ENCODE peak calls at places on chromosomes 7 and 10, in seven cellular contexts. One of them, this sample, is unnamed.

GRCh38 chr10:4344544-4344994 is 481.4 kb upstream of the AKR1E2 start:
- DNase-seq in omental fat pad: peak
- DNase-seq in heart left ventricle: peak
- DNase-seq in ovary: peak
- DNase-seq in mucosa of descending colon: no peak
- DNase-seq in MCF 10A: peak
- DNase-seq in tibial artery: peak
- DNase-seq in this sample: peak

GRCh38 chr7:100673942-100674431 is 447 bp downstream of the GNB2 start:
- DNase-seq in heart left ventricle: peak
- DNase-seq in omental fat pad: no peak
- DNase-seq in mucosa of descending colon: peak
- DNase-seq in tibial artery: peak
- DNase-seq in ovary: peak
- DNase-seq in MCF 10A: peak
- DNase-seq in this sample: no peak

GRCh38 chr7:86252406-86252805 is 391.3 kb upstream of the GRM3 start:
- DNase-seq in mucosa of descending colon: no peak
- DNase-seq in omental fat pad: no peak
- DNase-seq in tibial artery: no peak
- DNase-seq in MCF 10A: no peak
- DNase-seq in heart left ventricle: no peak
- DNase-seq in ovary: no peak
- DNase-seq in this sample: no peak

GRCh38 chr10:29728541-29729049 is 93.8 kb upstream of the SVIL start:
- DNase-seq in tibial artery: no peak
- DNase-seq in mucosa of descending colon: no peak
- DNase-seq in heart left ventricle: no peak
- DNase-seq in MCF 10A: no peak
- DNase-seq in omental fat pad: no peak
- DNase-seq in ovary: no peak
- DNase-seq in this sample: no peak

GRCh38 chr10:6037975-6038624 is 24.1 kb downstream of the IL2RA start:
- DNase-seq in ovary: no peak
- DNase-seq in MCF 10A: no peak
- DNase-seq in omental fat pad: no peak
- DNase-seq in mucosa of descending colon: no peak
- DNase-seq in heart left ventricle: no peak
- DNase-seq in tibial artery: no peak
- DNase-seq in this sample: no peak

GRCh38 chr10:32054087-32054486 is 2.1 kb downstream of the KIF5B start:
- DNase-seq in omental fat pad: no peak
- DNase-seq in heart left ventricle: no peak
- DNase-seq in tibial artery: no peak
- DNase-seq in ovary: no peak
- DNase-seq in mucosa of descending colon: no peak
- DNase-seq in MCF 10A: peak
- DNase-seq in this sample: no peak

GRCh38 chr7:144487906-144488305 is 84.4 kb upstream of the NOBOX start:
- DNase-seq in mucosa of descending colon: no peak
- DNase-seq in MCF 10A: no peak
- DNase-seq in tibial artery: no peak
- DNase-seq in ovary: no peak
- DNase-seq in omental fat pad: no peak
- DNase-seq in heart left ventricle: no peak
- DNase-seq in this sample: no peak

GRCh38 chr10:4316166-4316810 is 509.7 kb upstream of the AKR1E2 start:
- DNase-seq in MCF 10A: no peak
- DNase-seq in mucosa of descending colon: no peak
- DNase-seq in omental fat pad: no peak
- DNase-seq in heart left ventricle: no peak
- DNase-seq in tibial artery: peak
- DNase-seq in ovary: no peak
- DNase-seq in this sample: peak

GRCh38 chr7:151453326-151453791 is 13.4 kb upstream of the CRYGN start:
- DNase-seq in heart left ventricle: no peak
- DNase-seq in tibial artery: no peak
- DNase-seq in omental fat pad: peak
- DNase-seq in MCF 10A: no peak
- DNase-seq in ovary: peak
- DNase-seq in mucosa of descending colon: peak
- DNase-seq in this sample: no peak

GRCh38 chr10:89702121-89702480 is 711 bp downstream of the KIF20B start:
- DNase-seq in omental fat pad: no peak
- DNase-seq in ovary: no peak
- DNase-seq in MCF 10A: peak
- DNase-seq in tibial artery: no peak
- DNase-seq in mucosa of descending colon: no peak
- DNase-seq in heart left ventricle: no peak
- DNase-seq in this sample: no peak

GRCh38 chr10:995559-995926 is 7.3 kb downstream of the GTPBP4 start:
- DNase-seq in mucosa of descending colon: no peak
- DNase-seq in ovary: no peak
- DNase-seq in heart left ventricle: no peak
- DNase-seq in MCF 10A: no peak
- DNase-seq in omental fat pad: no peak
- DNase-seq in tibial artery: no peak
- DNase-seq in this sample: no peak

GRCh38 chr7:141184532-141185190 is 110.8 kb downstream of the TMEM178B start:
- DNase-seq in tibial artery: no peak
- DNase-seq in omental fat pad: no peak
- DNase-seq in ovary: no peak
- DNase-seq in mucosa of descending colon: no peak
- DNase-seq in MCF 10A: no peak
- DNase-seq in heart left ventricle: no peak
- DNase-seq in this sample: no peak

GRCh38 chr7:129952164-129952652 is 552 bp downstream of the UBE2H start:
- DNase-seq in omental fat pad: no peak
- DNase-seq in MCF 10A: peak
- DNase-seq in ovary: peak
- DNase-seq in mucosa of descending colon: peak
- DNase-seq in heart left ventricle: peak
- DNase-seq in tibial artery: peak
- DNase-seq in this sample: no peak

GRCh38 chr7:106571563-106571962 is 89.4 kb downstream of the CCDC71L start:
- DNase-seq in omental fat pad: no peak
- DNase-seq in mucosa of descending colon: no peak
- DNase-seq in ovary: no peak
- DNase-seq in heart left ventricle: no peak
- DNase-seq in tibial artery: no peak
- DNase-seq in MCF 10A: no peak
- DNase-seq in this sample: no peak

GRCh38 chr7:128453836-128454804 is 1.6 kb upstream of the HILPDA start:
- DNase-seq in MCF 10A: no peak
- DNase-seq in heart left ventricle: peak
- DNase-seq in ovary: peak
- DNase-seq in mucosa of descending colon: peak
- DNase-seq in omental fat pad: peak
- DNase-seq in tibial artery: peak
- DNase-seq in this sample: peak

GRCh38 chr7:128455556-128456254 is at the start of gene HILPDA:
- DNase-seq in MCF 10A: peak
- DNase-seq in tibial artery: peak
- DNase-seq in heart left ventricle: peak
- DNase-seq in ovary: peak
- DNase-seq in mucosa of descending colon: peak
- DNase-seq in omental fat pad: peak
- DNase-seq in this sample: peak

GRCh38 chr7:128452552-128452951 is 3.1 kb upstream of the HILPDA start:
- DNase-seq in MCF 10A: no peak
- DNase-seq in heart left ventricle: no peak
- DNase-seq in tibial artery: no peak
- DNase-seq in mucosa of descending colon: no peak
- DNase-seq in omental fat pad: no peak
- DNase-seq in ovary: no peak
- DNase-seq in this sample: no peak

GRCh38 chr7:128458956-128459355 is 3.3 kb downstream of the HILPDA start:
- DNase-seq in omental fat pad: no peak
- DNase-seq in heart left ventricle: no peak
- DNase-seq in mucosa of descending colon: no peak
- DNase-seq in MCF 10A: no peak
- DNase-seq in ovary: no peak
- DNase-seq in tibial artery: no peak
- DNase-seq in this sample: no peak

GRCh38 chr7:128454808-128455555 is 696 bp upstream of the HILPDA start:
- DNase-seq in omental fat pad: no peak
- DNase-seq in mucosa of descending colon: no peak
- DNase-seq in heart left ventricle: no peak
- DNase-seq in tibial artery: no peak
- DNase-seq in ovary: no peak
- DNase-seq in MCF 10A: no peak
- DNase-seq in this sample: no peak
- TF ChIP-seq CTCF in omental fat pad: no peak
- TF ChIP-seq CTCF in mucosa of descending colon: no peak
- TF ChIP-seq CTCF in heart left ventricle: no peak
- TF ChIP-seq CTCF in tibial artery: peak
- TF ChIP-seq CTCF in ovary: no peak
- TF ChIP-seq CTCF in MCF 10A: no peak
- TF ChIP-seq CTCF in this sample: no peak

DNA sequence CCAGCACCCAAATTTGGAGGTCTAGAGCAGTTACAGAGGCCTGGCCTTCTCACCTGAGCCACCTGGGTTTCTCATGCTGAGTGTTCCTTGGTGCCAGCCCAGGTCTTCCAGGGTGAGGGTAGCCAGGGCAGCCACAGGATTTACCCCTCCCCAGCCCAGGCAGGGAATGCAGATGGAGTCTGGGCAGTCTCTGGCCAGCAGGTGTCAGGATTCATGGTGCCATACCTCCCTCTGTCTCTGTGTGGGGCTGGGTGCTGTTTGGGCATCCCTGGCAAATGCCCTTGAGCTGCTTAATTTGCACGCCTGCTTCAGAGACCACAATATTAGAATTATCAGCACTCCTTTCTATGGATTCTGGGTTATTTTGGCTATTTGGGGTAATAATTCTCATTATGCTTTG is 246.7 kb downstream of the GFRA1 start:
- DNase-seq in ovary: no peak
- DNase-seq in tibial artery: no peak
- DNase-seq in mucosa of descending colon: no peak
- DNase-seq in heart left ventricle: no peak
- DNase-seq in omental fat pad: no peak
- DNase-seq in MCF 10A: peak
- DNase-seq in this sample: no peak
- TF ChIP-seq CTCF in ovary: no peak
- TF ChIP-seq CTCF in tibial artery: no peak
- TF ChIP-seq CTCF in mucosa of descending colon: no peak
- TF ChIP-seq CTCF in heart left ventricle: no peak
- TF ChIP-seq CTCF in omental fat pad: no peak
- TF ChIP-seq CTCF in MCF 10A: no peak
- TF ChIP-seq CTCF in this sample: no peak

GRCh38 chr10:50620899-50621298 is 2.9 kb downstream of the SGMS1 start:
- DNase-seq in mucosa of descending colon: no peak
- DNase-seq in omental fat pad: no peak
- DNase-seq in MCF 10A: no peak
- DNase-seq in heart left ventricle: no peak
- DNase-seq in ovary: no peak
- DNase-seq in tibial artery: no peak
- DNase-seq in this sample: no peak

GRCh38 chr10:50619882-50620281 is 3.9 kb downstream of the SGMS1 start:
- DNase-seq in tibial artery: no peak
- DNase-seq in omental fat pad: no peak
- DNase-seq in mucosa of descending colon: no peak
- DNase-seq in MCF 10A: no peak
- DNase-seq in heart left ventricle: no peak
- DNase-seq in ovary: no peak
- DNase-seq in this sample: no peak

GRCh38 chr10:50623299-50624153 is at the start of gene SGMS1:
- DNase-seq in mucosa of descending colon: peak
- DNase-seq in tibial artery: peak
- DNase-seq in ovary: peak
- DNase-seq in omental fat pad: peak
- DNase-seq in heart left ventricle: peak
- DNase-seq in MCF 10A: peak
- DNase-seq in this sample: peak

GRCh38 chr10:50622497-50623298 is 1.1 kb downstream of the SGMS1 start:
- DNase-seq in MCF 10A: peak
- DNase-seq in omental fat pad: no peak
- DNase-seq in heart left ventricle: peak
- DNase-seq in mucosa of descending colon: peak
- DNase-seq in ovary: peak
- DNase-seq in tibial artery: peak
- DNase-seq in this sample: peak

DNA sequence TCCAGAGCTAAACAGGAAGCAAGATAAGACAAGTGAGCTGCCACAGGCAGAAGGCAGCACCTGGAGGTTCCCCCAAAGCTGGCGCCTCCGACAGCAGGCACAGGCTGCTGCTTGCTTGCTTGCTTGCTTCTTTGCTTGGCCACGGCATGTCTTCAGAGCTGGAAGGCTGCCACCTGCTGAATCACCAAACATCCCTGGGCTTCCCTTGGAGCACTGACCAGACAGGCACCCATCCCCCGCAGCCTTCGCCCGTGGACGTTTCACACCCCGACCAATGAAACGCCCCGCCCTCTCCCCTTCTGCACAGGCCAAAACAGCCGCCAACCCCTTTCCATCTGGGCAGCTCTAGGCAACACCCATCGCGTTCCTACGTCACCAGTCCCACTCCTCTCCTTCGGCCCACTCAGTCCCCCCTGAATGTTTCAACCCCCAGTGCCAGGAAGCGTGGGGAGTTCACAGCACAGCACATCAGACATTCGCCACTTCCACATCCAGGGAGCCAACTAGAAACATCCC is 1.7 kb downstream of the SGMS1 start:
- DNase-seq in MCF 10A: peak
- DNase-seq in omental fat pad: peak
- DNase-seq in ovary: peak
- DNase-seq in mucosa of descending colon: peak
- DNase-seq in tibial artery: peak
- DNase-seq in heart left ventricle: peak
- DNase-seq in this sample: peak
- TF ChIP-seq CTCF in MCF 10A: no peak
- TF ChIP-seq CTCF in omental fat pad: no peak
- TF ChIP-seq CTCF in ovary: no peak
- TF ChIP-seq CTCF in mucosa of descending colon: no peak
- TF ChIP-seq CTCF in tibial artery: peak
- TF ChIP-seq CTCF in heart left ventricle: peak
- TF ChIP-seq CTCF in this sample: no peak

GRCh38 chr7:30760514-30761213 is 8.7 kb downstream of the INMT start:
- DNase-seq in tibial artery: peak
- DNase-seq in mucosa of descending colon: no peak
- DNase-seq in omental fat pad: peak
- DNase-seq in ovary: no peak
- DNase-seq in heart left ventricle: no peak
- DNase-seq in MCF 10A: peak
- DNase-seq in this sample: no peak

GRCh38 chr7:30757343-30757695 is 5.4 kb downstream of the INMT start:
- DNase-seq in ovary: no peak
- DNase-seq in tibial artery: no peak
- DNase-seq in heart left ventricle: no peak
- DNase-seq in mucosa of descending colon: no peak
- DNase-seq in MCF 10A: no peak
- DNase-seq in omental fat pad: no peak
- DNase-seq in this sample: no peak

GRCh38 chr7:30765359-30765758 is 5.9 kb upstream of the MINDY4 start:
- DNase-seq in tibial artery: no peak
- DNase-seq in MCF 10A: no peak
- DNase-seq in omental fat pad: no peak
- DNase-seq in heart left ventricle: no peak
- DNase-seq in ovary: no peak
- DNase-seq in mucosa of descending colon: no peak
- DNase-seq in this sample: no peak

GRCh38 chr7:30764030-30764991 is 6.9 kb upstream of the MINDY4 start:
- DNase-seq in heart left ventricle: no peak
- DNase-seq in omental fat pad: no peak
- DNase-seq in MCF 10A: no peak
- DNase-seq in tibial artery: no peak
- DNase-seq in ovary: no peak
- DNase-seq in mucosa of descending colon: no peak
- DNase-seq in this sample: no peak

GRCh38 chr7:30761214-30762156 is 9.6 kb downstream of the INMT start:
- DNase-seq in MCF 10A: no peak
- DNase-seq in mucosa of descending colon: no peak
- DNase-seq in tibial artery: no peak
- DNase-seq in ovary: no peak
- DNase-seq in omental fat pad: no peak
- DNase-seq in heart left ventricle: no peak
- DNase-seq in this sample: no peak
- TF ChIP-seq CTCF in MCF 10A: no peak
- TF ChIP-seq CTCF in mucosa of descending colon: no peak
- TF ChIP-seq CTCF in tibial artery: no peak
- TF ChIP-seq CTCF in ovary: no peak
- TF ChIP-seq CTCF in omental fat pad: no peak
- TF ChIP-seq CTCF in heart left ventricle: no peak
- TF ChIP-seq CTCF in this sample: no peak

This sample was measured in ascending aorta.